ENCODE peak calls at places on chromosomes 16 and 17, in ten cellular contexts. K is thoracic aorta, Z is keratinocyte, O is neural progenitor cell, H is heart right ventricle, B is tibial artery, S is sigmoid colon, P is SK-N-SH, N is prostate gland, D is OCI-LY7. W is an unnamed sample. For H3K36me3 and H3K4me1, the result is how much of the 10 kb centered on the place peaks cover.

GRCh38 chr17:37518816-37519215 is 29.1 kb downstream of the DUSP14 start:
- DNase-seq in B (no peak), O (no peak), P (no peak), H (no peak), S (no peak), K (no peak), D (no peak), Z (no peak), N (peak), W (no peak)

GRCh38 chr17:67711916-67712315 is 5.8 kb upstream of the NOL11 start:
- DNase-seq in N (no peak), H (no peak), P (no peak), B (no peak), S (no peak), Z (no peak), O (no peak), K (no peak), D (no peak), W (no peak)

GRCh38 chr16:35431829-35432663 is 1972.6 kb downstream of the TP53TG3F start:
- DNase-seq in D (peak), B (no peak), P (peak), N (no peak), O (no peak), Z (no peak), H (no peak), K (no peak), S (no peak), W (no peak)

GRCh38 chr16:74608944-74609343 is 2.0 kb upstream of the GLG1 start:
- DNase-seq in B (no peak), K (no peak), D (no peak), N (no peak), O (no peak), S (no peak), Z (no peak), H (no peak), P (no peak), W (no peak)

GRCh38 chr17:6508519-6509294 is 47.6 kb downstream of the PITPNM3 start:
- DNase-seq in K (no peak), Z (no peak), D (no peak), B (no peak), O (no peak), P (no peak), S (peak), H (no peak), N (no peak), W (no peak)

GRCh38 chr17:17071531-17072360 is 29.5 kb downstream of the MPRIP start:
- DNase-seq in N (no peak), D (no peak), H (no peak), B (peak), P (no peak), Z (no peak), K (no peak), O (no peak), S (peak), W (no peak)

GRCh38 chr17:61411944-61412859 is 12.6 kb downstream of the TBX2 start:
- DNase-seq in N (peak), B (peak), D (peak), Z (peak), H (peak), P (peak), O (peak), K (no peak), S (peak), W (peak)

GRCh38 chr17:81306898-81307510 is 11.9 kb upstream of the SLC38A10 start:
- DNase-seq in K (no peak), B (no peak), P (no peak), Z (no peak), H (no peak), D (no peak), O (no peak), N (no peak), S (no peak), W (no peak)

GRCh38 chr17:65345261-65346060 is 208.3 kb downstream of the RGS9 start:
- DNase-seq in O (no peak), B (no peak), N (no peak), D (no peak), P (no peak), Z (no peak), K (no peak), S (no peak), H (no peak), W (no peak)

GRCh38 chr17:13727441-13728171 is 125.9 kb upstream of the HS3ST3A1 start:
- DNase-seq in P (no peak), D (no peak), K (no peak), N (no peak), B (no peak), Z (peak), O (no peak), H (no peak), S (no peak), W (no peak)

GRCh38 chr16:66900721-66901441 is 17.8 kb downstream of the CDH16 start:
- DNase-seq in Z (no peak), P (peak), D (no peak), S (no peak), H (peak), O (no peak), K (no peak), N (no peak), B (no peak), W (peak)

GRCh38 chr17:42928714-42929496 is 28.3 kb downstream of the G6PC1 start:
- DNase-seq in D (peak), P (peak), O (peak), S (peak), H (peak), N (peak), K (peak), B (peak), Z (peak), W (peak)

GRCh38 chr17:31295489-31295871 is 1.6 kb downstream of the OMG start:
- DNase-seq in N (no peak), Z (no peak), P (no peak), B (no peak), H (no peak), S (no peak), O (no peak), K (no peak), D (no peak), W (no peak)

GRCh38 chr16:68072038-68072695 is 13.0 kb upstream of the NFATC3 start:
- DNase-seq in Z (peak), S (peak), P (no peak), B (no peak), H (no peak), N (peak), D (no peak), K (no peak), O (no peak), W (peak)

GRCh38 chr17:73343739-73344454 is 32.1 kb upstream of the CDC42EP4 start:
- DNase-seq in N (no peak), P (peak), H (no peak), Z (no peak), K (no peak), D (no peak), S (no peak), O (no peak), B (no peak), W (no peak)

GRCh38 chr16:14232106-14232890 is 161.2 kb downstream of the MRTFB start:
- DNase-seq in O (no peak), Z (no peak), B (no peak), N (no peak), D (no peak), P (no peak), H (no peak), S (no peak), K (no peak), W (no peak)

GRCh38 chr16:31181102-31181830 is 1.3 kb downstream of the FUS start:
- DNase-seq in H (peak), Z (no peak), P (no peak), K (no peak), S (peak), B (peak), D (peak), O (peak), N (no peak), W (peak)

GRCh38 chr16:84741351-84741791 is 41.6 kb downstream of the USP10 start:
- DNase-seq in Z (no peak), S (no peak), P (no peak), K (no peak), B (no peak), N (no peak), O (no peak), H (no peak), D (no peak), W (no peak)

GRCh38 chr17:38872671-38873385 is 3.0 kb downstream of the LASP1 start:
- DNase-seq in O (no peak), H (no peak), N (no peak), P (no peak), Z (no peak), B (no peak), S (no peak), D (no peak), K (no peak), W (no peak)

GRCh38 chr17:13569740-13570137 is 32.0 kb downstream of the HS3ST3A1 start:
- DNase-seq in B (no peak), N (no peak), O (no peak), P (no peak), H (no peak), K (no peak), Z (no peak), S (no peak), D (no peak), W (no peak)

GRCh38 chr16:27852116-27852515 is 211.4 kb downstream of the GSG1L start:
- DNase-seq in K (no peak), H (no peak), N (no peak), O (no peak), D (no peak), B (no peak), S (peak), P (no peak), Z (no peak), W (no peak)

DNA sequence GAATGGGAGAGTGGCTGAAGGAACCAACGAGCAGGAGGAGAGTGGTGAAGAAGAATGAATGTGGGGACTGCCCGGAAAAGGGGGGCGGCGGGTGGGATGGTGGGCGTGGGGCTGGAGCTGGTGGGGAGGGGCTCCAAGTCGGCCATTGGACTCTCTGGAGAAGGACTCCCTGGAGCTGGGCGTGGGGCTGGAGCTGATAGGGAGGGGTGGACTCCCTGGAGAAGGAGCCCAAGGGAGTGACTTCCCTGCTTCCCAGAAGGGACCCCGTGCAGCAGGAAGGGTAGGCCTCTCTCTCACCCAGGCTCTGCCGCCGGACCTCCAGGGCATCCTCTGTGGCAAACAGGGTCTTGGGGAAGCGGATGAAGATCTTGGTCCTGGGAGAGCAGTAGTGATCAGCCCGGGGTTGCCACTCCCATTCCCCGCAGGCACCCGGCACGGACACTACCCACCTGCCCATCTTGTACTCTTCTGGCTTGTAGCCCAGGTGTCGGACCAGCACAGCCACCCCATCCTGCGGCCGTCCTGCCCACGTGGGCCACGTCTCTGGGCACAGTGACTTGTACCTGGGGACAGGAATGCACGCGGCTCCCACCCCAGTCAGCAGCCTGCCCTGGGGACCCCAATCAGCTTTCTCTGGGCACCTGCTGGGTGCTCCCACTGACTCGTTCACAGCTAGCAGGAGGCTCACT is 14.9 kb upstream of the CRK start:
- DNase-seq in D (no peak), B (no peak), K (no peak), H (no peak), P (no peak), N (no peak), Z (no peak), O (no peak), S (no peak), W (no peak)
- H3K36me3 ChIP-seq in D (under half), B (half or more), K (half or more), H (under half), P (under half), N (under half), Z (under half), O (under half), S (half or more), W (under half)

DNA sequence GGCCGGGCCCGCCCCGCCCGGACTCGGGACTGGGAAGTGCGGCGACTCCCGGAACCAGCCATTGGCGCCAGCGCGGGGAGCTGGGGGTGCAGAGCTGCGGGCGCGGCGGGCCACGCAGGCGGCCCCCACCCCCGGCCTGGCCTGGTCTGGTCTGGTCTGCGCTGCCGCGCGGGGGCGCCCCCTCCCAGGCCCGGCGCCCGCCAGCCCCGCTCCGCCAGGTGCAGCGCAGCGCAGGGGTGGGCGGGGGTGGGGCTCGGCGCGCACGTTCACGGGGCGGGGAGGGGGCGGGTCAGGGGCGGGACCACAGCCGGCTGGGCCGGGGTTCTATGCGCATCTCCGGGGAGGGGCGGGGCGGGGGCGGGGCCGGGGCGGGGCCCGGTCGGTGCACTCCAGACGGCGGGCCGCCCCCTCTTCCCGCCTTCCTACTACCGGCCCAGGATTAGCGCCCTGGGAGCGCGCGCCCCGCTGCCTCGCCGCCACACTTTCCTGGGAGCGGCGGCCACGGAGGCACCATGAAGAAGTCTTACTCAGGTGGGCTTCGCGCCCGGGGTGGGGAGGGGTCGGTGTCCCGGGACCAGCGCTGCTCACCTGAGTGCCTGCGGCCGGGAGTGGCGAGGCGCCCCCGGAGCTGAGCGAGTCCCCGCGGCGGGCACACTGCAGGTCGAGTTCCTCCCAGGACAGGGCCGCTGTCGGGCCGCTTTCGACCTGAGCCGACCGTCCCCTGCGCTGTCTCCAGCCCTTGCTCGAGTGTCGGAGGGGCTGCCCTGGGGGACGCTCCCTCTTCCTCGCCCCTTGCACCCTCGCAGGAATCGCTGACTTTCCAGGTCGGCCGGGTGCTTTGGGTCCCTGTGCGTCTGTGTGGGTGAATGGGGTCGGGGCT is 140.5 kb downstream of the SEC14L1 start:
- DNase-seq in S (peak), O (peak), B (no peak), H (no peak), K (no peak), Z (no peak), P (peak), N (peak), D (peak), W (peak)
- TF ChIP-seq CTCF in S (peak), O (peak), B (no peak), H (no peak), K (no peak), Z (no peak), P (no peak), N (peak), D (peak), W (no peak)

GRCh38 chr17:15250459-15250858 is 14.7 kb downstream of the PMP22 start:
- DNase-seq in S (no peak), H (no peak), D (no peak), K (no peak), B (no peak), P (no peak), Z (no peak), O (no peak), N (no peak), W (no peak)
- H3K4me1 ChIP-seq in S (half or more), H (half or more), D (under half), K (half or more), B (under half), P (under half), Z (under half), O (under half), N (under half), W (under half)

GRCh38 chr16:3092501-3092991 is 6.5 kb downstream of the ZSCAN10 start:
- DNase-seq in H (no peak), Z (no peak), S (no peak), P (peak), N (no peak), B (no peak), D (no peak), O (no peak), K (no peak), W (no peak)
- H3K36me3 ChIP-seq in H (under half), Z (under half), S (under half), P (under half), N (under half), B (under half), D (under half), O (under half), K (under half), W (under half)

GRCh38 chr16:88385831-88386815 is 3.4 kb downstream of the ZNF469 start:
- DNase-seq in O (no peak), S (peak), K (no peak), N (no peak), B (no peak), H (no peak), D (no peak), P (no peak), Z (no peak), W (no peak)

GRCh38 chr16:88389191-88389590 is 6.4 kb downstream of the ZNF469 start:
- DNase-seq in P (no peak), O (no peak), Z (no peak), B (no peak), H (no peak), D (no peak), K (no peak), N (no peak), S (no peak), W (no peak)

GRCh38 chr16:88385112-88385594 is 2.4 kb downstream of the ZNF469 start:
- DNase-seq in O (no peak), N (no peak), P (peak), S (peak), Z (no peak), H (no peak), B (no peak), K (no peak), D (no peak), W (no peak)

GRCh38 chr16:88387941-88388627 is 5.3 kb downstream of the ZNF469 start:
- DNase-seq in K (no peak), O (peak), B (no peak), P (no peak), S (no peak), H (no peak), N (peak), D (no peak), Z (peak), W (no peak)

DNA sequence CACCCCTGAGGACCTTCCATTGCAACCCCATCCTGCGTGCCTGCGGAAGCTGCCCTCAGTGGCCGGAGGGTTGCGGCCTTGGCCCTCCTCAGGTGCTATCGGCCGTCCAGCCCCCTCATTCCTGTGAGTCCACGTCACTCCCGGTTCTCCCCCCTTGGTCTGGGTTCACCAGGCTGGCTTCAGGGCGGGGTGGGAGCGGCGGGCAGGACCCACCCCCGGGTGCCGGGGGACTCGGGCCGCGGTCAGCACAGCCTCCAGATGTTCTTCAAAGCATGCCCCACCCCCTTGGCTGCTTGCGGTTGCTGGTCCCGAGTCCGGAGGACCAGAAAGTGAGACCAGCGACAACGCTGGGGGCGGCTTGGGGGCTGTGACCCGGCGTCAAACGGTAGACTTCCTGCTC is 4.4 kb downstream of the ZNF469 start:
- DNase-seq in K (no peak), N (no peak), Z (no peak), B (no peak), P (no peak), H (no peak), O (no peak), D (no peak), S (no peak), W (no peak)
- TF ChIP-seq CTCF in K (no peak), N (no peak), Z (no peak), B (no peak), P (no peak), H (no peak), O (no peak), D (no peak), S (no peak), W (no peak)

DNA sequence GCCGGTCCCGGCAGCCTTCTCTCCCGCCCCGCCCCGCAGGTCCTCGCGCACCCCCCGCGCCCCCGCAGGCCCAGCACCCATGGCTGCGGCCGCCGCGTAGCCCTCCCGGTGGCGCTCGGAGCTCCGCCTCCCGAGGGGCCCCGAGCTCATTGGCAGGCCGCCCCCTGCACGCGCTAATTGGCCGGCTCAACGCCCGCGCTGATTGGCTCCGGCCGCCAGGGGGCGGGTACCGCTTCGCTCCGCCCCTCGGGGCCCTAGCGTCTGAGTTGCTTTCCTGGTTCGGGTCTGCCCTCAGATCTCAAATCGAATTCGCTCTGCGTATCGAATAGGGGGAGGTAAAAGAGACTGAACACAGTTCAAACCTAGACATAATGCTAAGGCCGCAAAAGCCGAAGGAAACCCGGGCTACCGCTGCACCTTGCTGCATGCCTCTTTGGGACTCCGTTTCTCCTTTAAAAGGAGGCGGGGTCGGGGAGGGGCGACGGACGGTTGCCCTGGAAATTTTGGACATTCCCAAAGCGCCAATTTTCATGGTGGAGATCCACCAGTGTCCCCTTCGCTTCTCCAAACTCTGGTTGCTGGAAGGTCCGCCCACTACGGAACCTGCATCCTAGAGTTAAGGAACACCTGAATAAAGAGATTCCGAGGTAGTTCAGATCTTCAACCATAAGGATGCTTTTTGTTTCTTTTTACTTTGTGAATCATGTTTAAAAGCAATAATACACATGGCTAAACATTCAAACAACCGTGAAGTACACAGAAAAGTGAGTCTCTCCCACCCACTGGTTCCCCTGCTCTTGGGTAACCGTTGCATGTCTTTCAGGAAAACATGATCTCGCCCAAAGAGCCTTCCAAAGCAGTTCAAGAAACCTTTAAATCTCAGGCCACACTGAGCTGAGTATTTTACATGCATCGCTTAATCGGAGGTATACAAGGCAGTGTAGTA is at the start of gene DEXI:
- DNase-seq in D (peak), H (peak), P (peak), B (peak), Z (peak), N (peak), K (peak), S (peak), O (peak), W (peak)
- H3K4me1 ChIP-seq in D (half or more), H (half or more), P (half or more), B (half or more), Z (half or more), N (under half), K (half or more), S (half or more), O (under half), W (under half)

GRCh38 chr17:76391200-76391715 is 6.8 kb downstream of the SPHK1 start:
- DNase-seq in B (no peak), S (no peak), Z (no peak), K (no peak), H (no peak), N (no peak), P (no peak), O (no peak), D (no peak), W (no peak)
- H3K36me3 ChIP-seq in B (half or more), S (under half), Z (under half), K (under half), H (under half), N (under half), P (under half), O (under half), D (half or more), W (under half)

GRCh38 chr17:83067718-83068261 is 11.6 kb upstream of the METRNL start:
- DNase-seq in P (peak), O (peak), S (peak), N (no peak), K (no peak), D (no peak), H (no peak), B (peak), Z (no peak), W (no peak)
- TF ChIP-seq CTCF in P (peak), O (no peak), S (no peak), N (no peak), K (no peak), D (no peak), H (no peak), B (no peak), Z (no peak), W (no peak)

W was measured in ovary.